ENCODE peak calls at places on chromosomes 6 and 20, in ten cellular contexts. Q is HCT116; J is pancreas; E is naive thymus-derived CD4-positive, alpha-beta T cell; K is mammary epithelial cell; W is GM23248; L is A549; S is CD8-positive, alpha-beta memory T cell; M is uterus; Z is tibial artery. F is an unnamed sample.

GRCh38 chr20:63750807-63751470 is 11.4 kb downstream of the SLC2A4RG start:
- DNase-seq in Q (no peak), J (no peak), E (peak; percentile 73), K (no peak), W (no peak), L (no peak), S (peak; percentile 72), M (no peak), Z (no peak), F (no peak)

GRCh38 chr20:64053841-64054661 is 4.6 kb upstream of the SOX18 start:
- DNase-seq in Q (peak; percentile 29), J (no peak), E (no peak), K (no peak), W (no peak), L (peak; percentile 68), S (no peak), M (no peak), Z (no peak), F (peak; percentile 59)

GRCh38 chr20:63699466-63700198 is 3.2 kb downstream of the TNFRSF6B start:
- DNase-seq in Q (no peak), J (no peak), E (no peak), K (no peak), W (no peak), L (no peak), S (no peak), M (peak; percentile 25), Z (peak; percentile 67), F (peak; percentile 51)

GRCh38 chr6:42012501-42013133 is 37.7 kb upstream of the TAF8 start:
- DNase-seq in Q (no peak), J (no peak), E (no peak), K (no peak), W (peak; percentile 11), L (no peak), S (no peak), M (no peak), Z (no peak), F (no peak)

GRCh38 chr6:119758385-119758784 is 408.8 kb upstream of the MAN1A1 start:
- DNase-seq in Q (no peak), J (no peak), E (no peak), K (no peak), W (no peak), L (no peak), S (no peak), M (no peak), Z (no peak), F (no peak)

GRCh38 chr20:36991708-36992107 is 40.2 kb upstream of the SAMHD1 start:
- DNase-seq in Q (no peak), J (no peak), E (no peak), K (no peak), W (no peak), L (no peak), S (no peak), M (no peak), Z (no peak), F (no peak)

GRCh38 chr6:82744286-82745015 is 321.2 kb downstream of the UBE3D start:
- DNase-seq in Q (no peak), J (no peak), E (no peak), K (no peak), W (no peak), L (no peak), S (no peak), M (no peak), Z (no peak), F (no peak)

GRCh38 chr6:29591677-29592076 is 6.8 kb downstream of the OR2H2 start:
- DNase-seq in Q (no peak), J (no peak), E (no peak), K (no peak), W (no peak), L (no peak), S (no peak), M (no peak), Z (no peak), F (no peak)

GRCh38 chr20:63208346-63208924 is 7.5 kb downstream of the YTHDF1 start:
- DNase-seq in Q (no peak), J (no peak), E (no peak), K (no peak), W (no peak), L (no peak), S (no peak), M (no peak), Z (no peak), F (no peak)

GRCh38 chr6:168046696-168047095 is 32.3 kb downstream of the FRMD1 start:
- DNase-seq in Q (no peak), J (no peak), E (no peak), K (no peak), W (no peak), L (no peak), S (no peak), M (no peak), Z (no peak), F (no peak)

GRCh38 chr20:49260218-49260617 is 17.6 kb downstream of the ZNFX1 start:
- DNase-seq in Q (no peak), J (no peak), E (no peak), K (no peak), W (no peak), L (no peak), S (no peak), M (no peak), Z (no peak), F (no peak)

GRCh38 chr6:167647750-167648470 is 178.8 kb upstream of the AFDN start:
- DNase-seq in Q (no peak), J (no peak), E (no peak), K (no peak), W (no peak), L (no peak), S (no peak), M (no peak), Z (no peak), F (no peak)

DNA sequence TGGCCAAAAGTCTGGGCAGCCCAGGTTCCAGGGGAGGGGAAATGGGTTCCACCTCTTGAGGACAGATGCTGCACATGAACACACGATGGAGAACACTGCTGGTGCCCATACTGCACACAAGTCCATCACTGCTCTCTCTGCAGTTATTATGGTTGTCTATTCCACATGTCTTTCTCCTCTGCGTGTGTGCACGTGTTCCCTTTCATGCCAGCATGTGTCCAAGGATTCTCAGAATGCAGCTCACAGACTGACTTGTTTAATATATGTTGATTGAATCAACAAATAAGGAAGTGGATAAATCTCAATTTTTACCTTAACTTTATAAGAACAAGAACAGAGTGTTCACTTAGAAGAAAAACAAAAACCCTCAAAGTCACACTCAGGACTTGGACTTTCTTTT is 158.9 kb downstream of the FNDC1 start:
- DNase-seq in Q (no peak), J (no peak), E (no peak), K (no peak), W (no peak), L (no peak), S (no peak), M (no peak), Z (no peak), F (no peak)
- H3K4me1 ChIP-seq in Q (no peaks in the 10 kb centered on the region), J (no peaks in the 10 kb centered on the region), E (no peaks in the 10 kb centered on the region), K (no peaks in the 10 kb centered on the region), W (no peaks in the 10 kb centered on the region), L (no peaks in the 10 kb centered on the region), S (no peaks in the 10 kb centered on the region), M (no peaks in the 10 kb centered on the region), Z (no peaks in the 10 kb centered on the region), F (no peaks in the 10 kb centered on the region)

GRCh38 chr6:106805017-106805335 is 169.6 kb downstream of the CD24 start:
- DNase-seq in Q (no peak), J (no peak), E (no peak), K (no peak), W (no peak), L (no peak), S (no peak), M (no peak), Z (no peak), F (no peak)
- H3K9me3 ChIP-seq in Q (no peaks in the 10 kb centered on the region), J (no peaks in the 10 kb centered on the region), E (no peaks in the 10 kb centered on the region), K (peaks cover 9% of the 10 kb centered on the region), W (no peaks in the 10 kb centered on the region), L (no peaks in the 10 kb centered on the region), S (no peaks in the 10 kb centered on the region), M (no peaks in the 10 kb centered on the region), Z (peaks cover 24% of the 10 kb centered on the region), F (peaks cover 12% of the 10 kb centered on the region)

GRCh38 chr20:19426356-19426755 is 213.9 kb downstream of the SLC24A3 start:
- DNase-seq in Q (no peak), J (no peak), E (no peak), K (no peak), W (no peak), L (no peak), S (no peak), M (no peak), Z (no peak), F (no peak)

GRCh38 chr20:19423892-19424620 is 211.6 kb downstream of the SLC24A3 start:
- DNase-seq in Q (no peak), J (no peak), E (no peak), K (no peak), W (no peak), L (no peak), S (no peak), M (no peak), Z (no peak), F (no peak)

GRCh38 chr20:19427913-19428800 is 215.7 kb downstream of the SLC24A3 start:
- DNase-seq in Q (no peak), J (no peak), E (no peak), K (no peak), W (no peak), L (no peak), S (no peak), M (no peak), Z (no peak), F (no peak)

GRCh38 chr20:19430641-19431307 is 218.3 kb downstream of the SLC24A3 start:
- DNase-seq in Q (no peak), J (no peak), E (no peak), K (no peak), W (no peak), L (no peak), S (no peak), M (no peak), Z (no peak), F (no peak)

DNA sequence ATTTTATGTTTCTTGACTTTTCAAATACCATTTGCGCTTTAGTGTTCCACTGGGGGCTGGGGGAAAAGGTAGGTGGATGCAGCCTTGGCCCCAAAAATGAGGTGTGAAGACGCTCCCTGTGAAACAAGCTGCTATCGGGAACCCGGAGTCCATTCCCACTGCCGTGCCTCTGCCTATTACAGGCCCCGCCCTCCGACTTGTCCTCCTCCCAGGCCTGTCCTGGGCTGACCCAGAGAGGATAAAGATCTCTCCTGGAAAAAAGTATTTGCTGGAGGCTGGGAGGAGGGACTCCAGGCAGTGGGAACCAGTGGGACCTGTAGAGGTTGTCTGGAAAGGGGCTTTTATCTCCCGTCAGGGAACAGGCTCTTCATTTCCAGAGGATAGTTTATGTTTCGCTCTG is 215.0 kb downstream of the SLC24A3 start:
- DNase-seq in Q (no peak), J (no peak), E (no peak), K (no peak), W (peak; percentile 13), L (no peak), S (no peak), M (no peak), Z (no peak), F (peak; percentile 80)
- H3K4me3 ChIP-seq in Q (no peak overlapping the region), J (no peak overlapping the region), E (no peak overlapping the region), K (no peak overlapping the region), W (no peak overlapping the region), L (no peak overlapping the region), S (no peak overlapping the region), M (no peak overlapping the region), Z (no peak overlapping the region), F (no peak overlapping the region)

DNA sequence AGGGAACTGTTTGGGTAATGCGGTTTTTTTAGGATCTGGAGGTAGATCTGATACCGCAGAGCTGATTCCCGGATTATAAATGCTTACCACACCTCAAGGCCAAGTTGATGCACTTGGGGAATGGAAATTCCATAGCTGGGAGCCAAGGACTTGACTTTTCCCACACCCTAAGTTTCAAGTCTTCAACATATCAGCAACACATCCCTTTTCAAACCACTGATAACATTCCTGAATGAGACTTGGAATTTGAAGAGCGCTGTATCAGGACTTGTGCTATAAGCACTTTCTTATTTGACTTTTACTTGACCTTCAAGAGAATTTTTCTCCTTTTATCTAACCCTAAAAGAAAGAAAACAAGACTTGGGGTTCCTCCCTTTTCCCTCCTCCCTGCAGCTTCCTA is 90.6 kb upstream of the NAA20 start:
- DNase-seq in Q (no peak), J (no peak), E (no peak), K (no peak), W (no peak), L (no peak), S (no peak), M (no peak), Z (no peak), F (no peak)
- H3K4me1 ChIP-seq in Q (no peaks in the 10 kb centered on the region), J (no peaks in the 10 kb centered on the region), E (no peaks in the 10 kb centered on the region), K (peaks cover 21% of the 10 kb centered on the region), W (peaks cover 1% of the 10 kb centered on the region), L (peaks cover 4% of the 10 kb centered on the region), S (no peaks in the 10 kb centered on the region), M (no peaks in the 10 kb centered on the region), Z (peaks cover 22% of the 10 kb centered on the region), F (peaks cover 12% of the 10 kb centered on the region)